ENCODE peak calls at places on chromosomes 16 and 17, in eight cellular contexts. Z is HTR-8/SVneo; L is NCI-H1436; D is activated naive CD4-positive, alpha-beta T cell treated with Interleukin-2 at 50 U/mL for 16 hours; K is tibial artery; I is left ventricle myocardium inferior; J is activated T-helper 1 cell treated with Interleukin-2 at 50 U/mL for 16 hours; G is T-helper 9 cell. A is an unnamed sample.

GRCh38 chr16:73058616-73059409 is 10.9 kb upstream of the ZFHX3 start:
- DNase-seq in K (peak), Z (peak), I (peak), D (peak), G (no peak), J (no peak), L (peak), A (peak)

GRCh38 chr16:89845417-89845816 is 17.1 kb downstream of the SPIRE2 start:
- DNase-seq in J (no peak), I (no peak), L (no peak), G (no peak), Z (no peak), K (no peak), D (peak), A (no peak)

GRCh38 chr17:76273435-76273921 is 8.3 kb downstream of the UBALD2 start:
- DNase-seq in I (no peak), G (no peak), J (no peak), K (no peak), Z (no peak), L (no peak), D (no peak), A (no peak)

GRCh38 chr16:57783883-57784282 is 18.4 kb downstream of the KIFC3 start:
- DNase-seq in Z (no peak), G (no peak), J (no peak), D (no peak), I (no peak), L (no peak), K (peak), A (no peak)

GRCh38 chr16:80015566-80015965 is 415.0 kb upstream of the MAF start:
- DNase-seq in D (no peak), L (no peak), J (no peak), Z (no peak), I (no peak), K (no peak), G (no peak), A (no peak)

GRCh38 chr17:82876149-82876548 is 36.3 kb upstream of the ZNF750 start:
- DNase-seq in Z (no peak), G (no peak), I (no peak), D (no peak), J (no peak), L (no peak), K (no peak), A (no peak)

GRCh38 chr17:43530303-43531081 is 15.6 kb downstream of the ETV4 start:
- DNase-seq in J (no peak), D (no peak), L (peak), I (peak), K (no peak), Z (peak), G (no peak), A (peak)

GRCh38 chr17:45036696-45037095 is 14.7 kb downstream of the DCAKD start:
- DNase-seq in L (no peak), I (no peak), K (no peak), Z (no peak), J (no peak), D (no peak), G (no peak), A (no peak)

GRCh38 chr16:10906914-10907756 is 30.1 kb downstream of the CIITA start:
- DNase-seq in J (no peak), D (no peak), I (peak), G (no peak), K (peak), L (no peak), Z (no peak), A (no peak)

GRCh38 chr16:1431497-1432270 is 806 bp downstream of the PERCC1 start:
- DNase-seq in J (no peak), Z (no peak), L (no peak), G (no peak), D (no peak), I (no peak), K (no peak), A (no peak)

GRCh38 chr16:55499951-55500350 is 8.9 kb upstream of the LPCAT2 start:
- DNase-seq in G (no peak), J (no peak), I (no peak), K (no peak), L (no peak), Z (peak), D (no peak), A (peak)

GRCh38 chr16:67248401-67249177 is at the start of gene SLC9A5:
- DNase-seq in Z (peak), K (no peak), G (peak), I (peak), D (peak), J (no peak), L (peak), A (no peak)

GRCh38 chr16:66361604-66362135 is 4.8 kb upstream of the CDH5 start:
- DNase-seq in J (no peak), G (no peak), L (no peak), I (no peak), Z (no peak), K (no peak), D (no peak), A (no peak)

GRCh38 chr16:66934138-66934838 is at the start of gene CIAO2B:
- DNase-seq in L (peak), Z (peak), I (peak), D (peak), K (peak), J (peak), G (peak), A (peak)

GRCh38 chr17:67157732-67158639 is 87.0 kb downstream of the HELZ start:
- DNase-seq in D (no peak), I (no peak), Z (peak), K (no peak), G (no peak), J (no peak), L (peak), A (peak)

GRCh38 chr16:49414651-49415050 is 41.0 kb downstream of the C16orf78 start:
- DNase-seq in K (no peak), Z (no peak), J (no peak), G (no peak), L (no peak), I (no peak), D (no peak), A (no peak)

GRCh38 chr16:1757714-1758461 is 13.5 kb downstream of the NME3 start:
- DNase-seq in L (no peak), Z (no peak), G (no peak), K (no peak), D (no peak), I (no peak), J (no peak), A (no peak)

GRCh38 chr17:8189041-8189710 is 804 bp downstream of the BORCS6 start:
- DNase-seq in J (no peak), Z (no peak), D (peak), G (no peak), L (no peak), K (peak), I (peak), A (no peak)

GRCh38 chr17:19753049-19753444 is 4.9 kb upstream of the ALDH3A1 start:
- DNase-seq in K (peak), G (no peak), J (no peak), Z (peak), D (no peak), I (peak), L (no peak), A (peak)

GRCh38 chr17:17913695-17914332 is 58.4 kb downstream of the TOM1L2 start:
- DNase-seq in L (peak), D (peak), J (no peak), Z (peak), G (no peak), K (peak), I (peak), A (peak)

GRCh38 chr17:28725166-28725659 is 820 bp downstream of the TLCD1 start:
- DNase-seq in K (no peak), J (no peak), G (no peak), I (no peak), L (no peak), D (no peak), Z (no peak), A (peak)

GRCh38 chr17:33292981-33293867 is at the start of gene ASIC2:
- DNase-seq in G (no peak), D (no peak), Z (no peak), J (no peak), I (no peak), L (no peak), K (peak), A (no peak)

GRCh38 chr17:31274252-31274651 is 22.8 kb downstream of the OMG start:
- DNase-seq in J (no peak), K (no peak), G (no peak), Z (peak), D (no peak), I (no peak), L (peak), A (no peak)

GRCh38 chr16:56389554-56389953 is 35.8 kb downstream of the AMFR start:
- DNase-seq in Z (no peak), K (no peak), L (no peak), J (no peak), I (no peak), G (no peak), D (no peak), A (no peak)

A was measured in kidney glomerular epithelial cell.